ENCODE peak calls at places on chromosome 6, in five cellular contexts. U is GM12878, N is HCT116, Q is K562, O is HepG2. P is an unnamed sample.

GRCh38 chr6:40661726-40662125 is 74.6 kb upstream of the LRFN2 start:
- DNase-seq in U (no peak), N (no peak), Q (no peak), O (no peak), P (no peak)

GRCh38 chr6:37242429-37243052 is 15.0 kb upstream of the TBC1D22B start:
- DNase-seq in U (no peak), N (peak), Q (peak), O (peak), P (peak)

GRCh38 chr6:140462495-140463311 is 1088.3 kb upstream of the CITED2 start:
- DNase-seq in U (no peak), N (peak), Q (no peak), O (no peak), P (peak)

GRCh38 chr6:160634706-160635105 is 29.4 kb downstream of the LPA start:
- DNase-seq in U (peak), N (no peak), Q (no peak), O (no peak), P (no peak)

GRCh38 chr6:149766156-149766768 is 16.7 kb downstream of the PCMT1 start:
- DNase-seq in U (no peak), N (no peak), Q (no peak), O (no peak), P (no peak)

GRCh38 chr6:41162687-41163418 is at the start of gene TREM2:
- DNase-seq in U (no peak), N (no peak), Q (no peak), O (no peak), P (no peak)

GRCh38 chr6:55664581-55665223 is 85.7 kb upstream of the HMGCLL1 start:
- DNase-seq in U (no peak), N (no peak), Q (no peak), O (no peak), P (no peak)

GRCh38 chr6:170180671-170181337 is 110.1 kb downstream of the DLL1 start:
- DNase-seq in U (no peak), N (no peak), Q (no peak), O (no peak), P (no peak)

GRCh38 chr6:5094327-5094726 is 9.2 kb downstream of the PPP1R3G start:
- DNase-seq in U (no peak), N (no peak), Q (no peak), O (no peak), P (no peak)

GRCh38 chr6:114304304-114304887 is 38.4 kb downstream of the HS3ST5 start:
- DNase-seq in U (no peak), N (peak), Q (no peak), O (peak), P (no peak)

GRCh38 chr6:97437087-97437486 is 154.1 kb upstream of the MMS22L start:
- DNase-seq in U (no peak), N (peak), Q (peak), O (peak), P (peak)

GRCh38 chr6:97440590-97441176 is 157.7 kb upstream of the MMS22L start:
- DNase-seq in U (no peak), N (peak), Q (peak), O (peak), P (peak)

GRCh38 chr6:97443408-97444080 is 160.5 kb upstream of the MMS22L start:
- DNase-seq in U (no peak), N (no peak), Q (no peak), O (no peak), P (no peak)

GRCh38 chr6:97438011-97438671 is 155.1 kb upstream of the MMS22L start:
- DNase-seq in U (no peak), N (no peak), Q (no peak), O (no peak), P (no peak)
- TF ChIP-seq JUND in U (no peak), N (no peak), Q (no peak), O (no peak), P (no peak)

GRCh38 chr6:39615622-39616021 is 109.6 kb downstream of the KIF6 start:
- DNase-seq in U (no peak), N (no peak), Q (no peak), O (no peak), P (no peak)

GRCh38 chr6:39617023-39617422 is 108.2 kb downstream of the KIF6 start:
- DNase-seq in U (no peak), N (no peak), Q (no peak), O (no peak), P (no peak)

GRCh38 chr6:39614393-39614792 is 110.8 kb downstream of the KIF6 start:
- DNase-seq in U (no peak), N (no peak), Q (no peak), O (no peak), P (no peak)

DNA sequence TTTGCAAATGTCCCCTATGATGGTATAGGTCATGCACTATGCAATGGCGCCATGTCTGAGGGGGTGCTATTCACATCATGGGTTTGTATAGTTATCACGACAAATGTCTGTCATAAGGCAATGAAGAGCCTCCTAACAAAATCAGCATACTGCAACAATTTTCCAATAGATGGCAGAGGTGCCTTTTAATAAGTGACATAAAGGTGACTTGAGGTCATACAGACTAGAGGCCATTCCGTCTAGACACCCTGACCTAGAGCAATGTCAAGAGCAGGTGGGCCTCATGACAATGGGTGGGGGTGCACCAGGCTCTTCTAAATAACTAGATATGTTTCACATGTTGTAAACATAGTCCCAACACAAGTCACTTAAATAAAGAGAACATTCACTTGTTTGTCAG is 107.7 kb downstream of the KIF6 start:
- DNase-seq in U (no peak), N (no peak), Q (no peak), O (no peak), P (no peak)
- TF ChIP-seq JUND in U (no peak), N (no peak), Q (no peak), O (no peak), P (no peak)

DNA sequence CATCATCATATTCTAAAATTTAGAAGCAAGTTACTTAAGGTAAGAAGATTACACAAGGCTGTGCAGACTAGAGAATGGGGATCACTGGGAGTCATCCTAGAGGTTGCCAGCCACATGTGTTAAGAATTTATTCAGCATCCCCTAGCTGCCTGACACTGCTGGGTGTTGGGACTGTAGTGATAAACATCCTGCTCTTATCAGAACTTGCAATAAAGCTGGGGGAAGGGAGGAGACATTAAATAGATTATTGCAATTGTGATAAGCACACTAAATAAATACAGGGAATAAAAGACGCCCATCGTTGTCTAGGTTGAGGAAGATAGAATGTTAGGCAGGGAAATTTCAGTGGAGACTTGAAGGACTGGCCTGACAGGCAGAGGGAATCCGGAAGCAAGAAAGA is 33.1 kb upstream of the TRAM2 start:
- DNase-seq in U (no peak), N (no peak), Q (no peak), O (no peak), P (no peak)
- TF ChIP-seq JUND in U (no peak), N (no peak), Q (no peak), O (no peak), P (no peak)

DNA sequence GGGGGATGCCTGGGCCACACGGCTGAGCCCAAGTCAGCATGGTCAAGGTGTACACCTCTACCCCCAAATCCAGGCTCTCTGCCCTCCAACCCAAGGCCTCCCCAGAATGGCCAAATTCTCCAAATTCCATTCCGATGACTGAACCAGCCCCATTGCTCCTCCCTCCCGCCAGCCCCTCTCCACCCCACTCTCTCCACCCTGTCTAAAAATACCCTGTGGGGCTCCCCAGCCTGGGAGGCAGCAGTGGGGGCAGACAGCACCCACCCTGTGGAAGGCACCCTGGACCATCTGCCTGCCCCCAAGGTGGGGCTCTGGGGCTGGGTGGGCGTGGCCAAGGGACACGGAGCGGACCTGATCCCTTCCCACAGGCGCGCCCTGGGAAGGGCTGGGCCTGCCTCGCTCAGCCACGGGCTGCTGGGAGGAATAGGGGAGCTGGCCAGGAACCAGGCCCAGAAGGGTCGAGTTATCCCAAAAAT is 11.4 kb downstream of the TEAD3 start:
- DNase-seq in U (no peak), N (no peak), Q (no peak), O (no peak), P (peak)
- TF ChIP-seq JUND in U (no peak), N (no peak), Q (no peak), O (no peak), P (no peak)

GRCh38 chr6:71599366-71599765 is 287.0 kb upstream of the RIMS1 start:
- DNase-seq in U (no peak), N (no peak), Q (no peak), O (no peak), P (no peak)
- TF ChIP-seq JUND in U (no peak), N (no peak), Q (no peak), O (no peak), P (no peak)

DNA sequence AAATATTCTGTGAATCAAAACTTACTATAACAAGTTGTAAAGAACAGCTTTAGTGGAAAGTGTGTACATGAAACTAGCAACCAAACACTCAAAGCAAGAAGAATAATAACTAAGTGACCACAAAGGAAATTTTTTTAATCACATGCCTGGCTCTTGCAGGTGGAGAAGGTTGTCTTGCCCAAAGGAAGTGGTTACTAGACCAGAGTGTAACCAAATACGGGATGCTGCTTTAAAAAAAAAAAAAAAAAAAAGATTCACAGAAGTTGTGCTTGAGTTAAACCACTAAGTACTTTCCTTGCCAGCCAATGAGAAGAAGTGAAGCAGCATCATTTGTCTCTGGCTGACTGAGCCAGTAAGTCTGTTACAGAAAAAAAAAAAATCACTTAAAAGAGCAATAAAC is 19.1 kb upstream of the HLA-DQB1 start:
- DNase-seq in U (peak), N (no peak), Q (no peak), O (no peak), P (no peak)
- TF ChIP-seq JUND in U (no peak), N (no peak), Q (no peak), O (no peak), P (no peak)

DNA sequence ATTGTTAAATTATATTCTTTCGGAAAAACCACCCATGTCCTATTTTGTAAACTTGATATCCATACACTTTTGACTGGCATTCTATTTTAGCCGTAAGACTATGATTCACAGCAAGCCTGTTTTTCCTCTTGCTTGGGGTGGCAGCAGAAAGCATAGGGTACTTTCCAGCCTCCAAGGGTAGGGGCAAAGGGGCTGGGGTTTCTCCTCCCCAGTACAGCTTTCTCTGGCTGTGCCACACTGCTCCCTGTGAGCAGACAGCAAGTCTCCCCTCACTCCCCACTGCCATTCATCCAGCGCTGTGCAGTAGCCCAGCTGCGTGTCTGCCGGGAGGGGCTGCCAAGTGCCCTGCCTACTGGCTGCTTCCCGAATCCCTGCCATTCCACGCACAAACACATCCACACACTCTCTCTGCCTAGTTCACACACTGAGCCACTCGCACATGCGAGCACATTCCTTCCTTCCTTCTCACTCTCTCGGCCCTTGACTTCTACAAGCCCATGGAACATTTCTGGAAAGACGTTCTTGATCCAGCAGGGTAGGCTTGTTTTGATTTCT is 2.1 kb upstream of the ESR1 start:
- DNase-seq in U (no peak), N (no peak), Q (no peak), O (no peak), P (peak)
- TF ChIP-seq JUND in U (no peak), N (no peak), Q (no peak), O (no peak), P (no peak)

GRCh38 chr6:72856801-72857200 is 234.9 kb downstream of the KCNQ5 start:
- DNase-seq in U (no peak), N (no peak), Q (no peak), O (no peak), P (no peak)
- TF ChIP-seq JUND in U (no peak), N (no peak), Q (no peak), O (no peak), P (no peak)

DNA sequence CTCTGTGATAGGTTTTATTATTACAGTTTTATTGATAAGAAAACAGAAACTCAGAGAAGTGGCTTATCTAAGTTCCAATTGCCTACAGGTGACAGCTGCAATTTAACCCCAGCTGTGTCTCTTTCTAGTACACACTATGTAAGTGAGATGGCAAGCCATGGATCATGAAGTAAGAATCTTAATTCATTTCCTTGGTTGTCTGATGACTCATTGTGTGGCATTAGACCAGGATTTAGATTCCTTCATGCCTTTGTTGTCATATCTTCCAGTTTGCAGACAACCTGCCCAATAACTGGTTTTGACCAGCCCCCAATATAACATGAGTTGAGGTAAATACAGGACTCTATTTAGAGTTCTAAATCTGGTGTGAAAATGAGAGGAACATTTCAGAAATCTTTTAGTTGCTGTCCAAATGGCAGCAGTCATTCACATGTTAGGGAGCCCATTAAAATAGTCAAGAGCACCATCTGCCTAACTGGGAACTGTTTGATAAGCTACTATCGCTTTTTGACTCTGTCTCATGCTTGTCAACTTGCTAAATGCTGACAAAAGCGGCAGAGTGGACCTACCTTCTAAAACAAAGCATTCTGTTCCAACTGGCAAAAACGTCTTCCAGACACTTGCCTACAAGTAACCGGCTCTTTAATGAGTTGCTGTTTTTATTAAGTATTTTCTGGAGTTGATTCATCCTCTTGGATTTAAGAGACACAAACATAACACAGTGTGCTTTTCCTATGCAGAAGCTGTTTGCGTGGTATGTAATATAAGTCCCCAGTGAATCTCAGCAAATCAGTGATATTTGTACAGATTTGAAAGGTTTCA is 170.5 kb upstream of the PHACTR1 start:
- DNase-seq in U (no peak), N (peak), Q (no peak), O (no peak), P (no peak)
- TF ChIP-seq JUND in U (no peak), N (no peak), Q (no peak), O (no peak), P (no peak)

GRCh38 chr6:133355922-133356321 is 114.8 kb downstream of the EYA4 start:
- DNase-seq in U (no peak), N (no peak), Q (no peak), O (no peak), P (no peak)

GRCh38 chr6:133360194-133360593 is 119.0 kb downstream of the EYA4 start:
- DNase-seq in U (no peak), N (no peak), Q (no peak), O (no peak), P (no peak)

GRCh38 chr6:133358598-133358997 is 117.4 kb downstream of the EYA4 start:
- DNase-seq in U (no peak), N (no peak), Q (no peak), O (no peak), P (no peak)

GRCh38 chr6:133359760-133360159 is 118.6 kb downstream of the EYA4 start:
- DNase-seq in U (no peak), N (no peak), Q (no peak), O (no peak), P (no peak)

GRCh38 chr6:133359256-133359655 is 118.1 kb downstream of the EYA4 start:
- DNase-seq in U (no peak), N (no peak), Q (no peak), O (no peak), P (no peak)
- TF ChIP-seq JUND in U (no peak), N (no peak), Q (no peak), O (no peak), P (no peak)

P was measured in T47D.